ENCODE peak calls at places on chromosome 14, in five cellular contexts. Z is retinal pigment epithelial cell, H is fibroblast of lung, E is RWPE2, V is left ventricle myocardium inferior. Q is an unnamed sample.
A peak's percentile ranks its signal among the peaks of the same experiment; 100 is the strongest.

GRCh38 chr14:99531221-99532096 is 50.2 kb downstream of the CCNK start:
- DNase-seq in Z (no peak), H (peak; percentile 62), E (no peak), V (no peak), Q (no peak)

GRCh38 chr14:68232643-68233055 is 413.1 kb downstream of the RAD51B start:
- DNase-seq in Z (peak; percentile 100), H (peak; percentile 97), E (peak; percentile 85), V (no peak), Q (peak; percentile 100)

GRCh38 chr14:101233861-101234587 is 327.3 kb upstream of the DIO3 start:
- DNase-seq in Z (no peak), H (no peak), E (peak; percentile 52), V (no peak), Q (no peak)

GRCh38 chr14:99671230-99672224 is 12.6 kb upstream of the CYP46A1 start:
- DNase-seq in Z (no peak), H (no peak), E (peak; percentile 47), V (no peak), Q (no peak)

GRCh38 chr14:28382460-28383220 is 383.9 kb upstream of the FOXG1 start:
- DNase-seq in Z (peak; percentile 98), H (peak; percentile 77), E (no peak), V (no peak), Q (peak; percentile 1)

GRCh38 chr14:104781271-104782077 is 14.1 kb downstream of the AKT1 start:
- DNase-seq in Z (no peak), H (no peak), E (no peak), V (no peak), Q (no peak)

GRCh38 chr14:70380834-70381233 is 21.4 kb upstream of the COX16 start:
- DNase-seq in Z (no peak), H (no peak), E (no peak), V (no peak), Q (no peak)

GRCh38 chr14:52043690-52044089 is 25.2 kb downstream of the NID2 start:
- DNase-seq in Z (no peak), H (no peak), E (no peak), V (no peak), Q (no peak)

GRCh38 chr14:99350751-99351150 is 78.8 kb upstream of the BCL11B start:
- DNase-seq in Z (no peak), H (no peak), E (peak; percentile 56), V (no peak), Q (no peak)

GRCh38 chr14:67010602-67011001 is 178.6 kb upstream of the GARIN2 start:
- DNase-seq in Z (no peak), H (no peak), E (no peak), V (no peak), Q (no peak)

GRCh38 chr14:104795781-104796681 is 483 bp upstream of the AKT1 start:
- DNase-seq in Z (no peak), H (no peak), E (no peak), V (peak; percentile 75), Q (no peak)

GRCh38 chr14:103705524-103706284 is 9.5 kb downstream of the XRCC3 start:
- DNase-seq in Z (no peak), H (no peak), E (no peak), V (peak; percentile 24), Q (no peak)

GRCh38 chr14:88929656-88930436 is 105.4 kb downstream of the TTC8 start:
- DNase-seq in Z (no peak), H (no peak), E (no peak), V (no peak), Q (no peak)

GRCh38 chr14:67763158-67763822 is 53.1 kb downstream of the ZFYVE26 start:
- DNase-seq in Z (no peak), H (no peak), E (no peak), V (no peak), Q (no peak)

GRCh38 chr14:57898837-57899572 is 33.1 kb upstream of the SLC35F4 start:
- DNase-seq in Z (no peak), H (no peak), E (no peak), V (no peak), Q (no peak)

GRCh38 chr14:77301103-77301502 is 19.6 kb downstream of the POMT2 start:
- DNase-seq in Z (no peak), H (peak; percentile 89), E (no peak), V (peak; percentile 68), Q (no peak)

GRCh38 chr14:77200406-77200985 is 18.9 kb downstream of the TMEM63C start:
- DNase-seq in Z (no peak), H (no peak), E (peak; percentile 34), V (no peak), Q (no peak)

GRCh38 chr14:50532502-50533313 is at the start of gene MAP4K5:
- DNase-seq in Z (peak; percentile 70), H (peak; percentile 91), E (peak; percentile 94), V (peak; percentile 91), Q (no peak)

GRCh38 chr14:36700656-36701055 is 39.0 kb downstream of the PAX9 start:
- DNase-seq in Z (no peak), H (no peak), E (no peak), V (no peak), Q (no peak)

GRCh38 chr14:34199585-34199984 is 248.7 kb upstream of the EGLN3 start:
- DNase-seq in Z (no peak), H (peak; percentile 2), E (no peak), V (no peak), Q (no peak)

GRCh38 chr14:65222434-65222833 is 120.1 kb upstream of the MAX start:
- DNase-seq in Z (no peak), H (peak; percentile 73), E (no peak), V (peak; percentile 28), Q (no peak)

GRCh38 chr14:99734406-99735051 is 50.4 kb downstream of the CYP46A1 start:
- DNase-seq in Z (no peak), H (no peak), E (peak; percentile 76), V (peak; percentile 14), Q (no peak)

GRCh38 chr14:104654119-104654518 is 35.3 kb upstream of the INF2 start:
- DNase-seq in Z (no peak), H (no peak), E (no peak), V (no peak), Q (no peak)

GRCh38 chr14:57747036-57747435 is 118.9 kb downstream of the SLC35F4 start:
- DNase-seq in Z (peak; percentile 44), H (no peak), E (no peak), V (no peak), Q (no peak)

GRCh38 chr14:87186745-87187144 is 806.2 kb downstream of the GALC start:
- DNase-seq in Z (no peak), H (no peak), E (no peak), V (no peak), Q (no peak)

GRCh38 chr14:104864267-104865068 is 600 bp upstream of the CEP170B start:
- DNase-seq in Z (no peak), H (no peak), E (peak; percentile 96), V (peak; percentile 23), Q (no peak)

GRCh38 chr14:74638970-74639369 is 26.9 kb upstream of the LTBP2 start:
- DNase-seq in Z (no peak), H (peak; percentile 46), E (no peak), V (no peak), Q (no peak)

GRCh38 chr14:67665886-67666285 is 8.5 kb downstream of the VTI1B start:
- DNase-seq in Z (no peak), H (peak; percentile 55), E (no peak), V (no peak), Q (no peak)

GRCh38 chr14:61642246-61642982 is 52.9 kb upstream of the HIF1A start:
- DNase-seq in Z (no peak), H (peak; percentile 62), E (no peak), V (no peak), Q (no peak)

GRCh38 chr14:99716850-99717681 is 33.0 kb downstream of the CYP46A1 start:
- DNase-seq in Z (no peak), H (no peak), E (peak; percentile 54), V (no peak), Q (no peak)

GRCh38 chr14:32588448-32589320 is 259.6 kb downstream of the AKAP6 start:
- DNase-seq in Z (no peak), H (peak; percentile 81), E (no peak), V (no peak), Q (no peak)

GRCh38 chr14:93956514-93957332 is 19.6 kb downstream of the ASB2 start:
- DNase-seq in Z (no peak), H (no peak), E (no peak), V (no peak), Q (no peak)

GRCh38 chr14:98018626-98019025 is 1221.4 kb downstream of the VRK1 start:
- DNase-seq in Z (no peak), H (no peak), E (no peak), V (no peak), Q (no peak)

GRCh38 chr14:82159624-82160023 is 626.0 kb upstream of the SEL1L start:
- DNase-seq in Z (no peak), H (no peak), E (no peak), V (no peak), Q (no peak)
- H3K4me3 ChIP-seq in Z (no peak overlapping the region), H (no peak overlapping the region), E (no peak overlapping the region), V (no peak overlapping the region), Q (no peak overlapping the region)

GRCh38 chr14:102316746-102317563 is 2.6 kb upstream of the ZNF839 start:
- DNase-seq in Z (no peak), H (peak; percentile 95), E (peak; percentile 91), V (peak; percentile 92), Q (no peak)

GRCh38 chr14:102316048-102316745 is 3.3 kb upstream of the ZNF839 start:
- DNase-seq in Z (no peak), H (peak; percentile 79), E (no peak), V (no peak), Q (no peak)

GRCh38 chr14:102318781-102319276 is 717 bp upstream of the ZNF839 start:
- DNase-seq in Z (no peak), H (no peak), E (no peak), V (no peak), Q (no peak)

GRCh38 chr14:102319351-102320032 is at the start of gene ZNF839:
- DNase-seq in Z (no peak), H (peak; percentile 90), E (peak; percentile 96), V (peak; percentile 93), Q (no peak)

GRCh38 chr14:102317564-102318248 is 1.8 kb upstream of the ZNF839 start:
- DNase-seq in Z (no peak), H (no peak), E (no peak), V (peak; percentile 42), Q (no peak)
- TF ChIP-seq CTCF in Z (peak; percentile 12), H (no peak), E (no peak), V (peak; percentile 23), Q (peak; percentile 13)

DNA sequence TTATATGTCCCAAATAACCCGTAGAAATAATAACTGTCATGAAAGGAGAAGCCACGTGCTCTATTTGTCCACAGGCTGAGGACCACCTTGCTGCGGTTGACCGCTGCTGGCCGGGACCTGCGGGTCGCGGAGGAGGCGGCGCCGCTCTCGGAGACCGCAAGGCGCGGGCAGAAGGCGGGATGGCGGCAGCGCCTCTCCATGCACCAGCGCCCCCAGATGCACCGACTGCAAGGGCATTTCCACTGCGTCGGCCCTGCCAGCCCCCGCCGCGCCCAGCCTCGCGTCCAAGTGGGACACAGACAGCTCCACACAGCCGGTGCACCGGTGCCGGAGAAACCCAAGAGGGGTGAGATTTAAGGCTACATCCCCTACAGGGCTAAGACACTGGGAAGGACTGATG is 21.0 kb downstream of the RPGRIP1 start:
- DNase-seq in Z (no peak), H (no peak), E (no peak), V (peak; percentile 24), Q (no peak)
- H3K4me3 ChIP-seq in Z (peak overlapping the region; percentile 52), H (no peak overlapping the region), E (peak overlapping the region; percentile 5), V (peak overlapping the region; percentile 57), Q (peak overlapping the region; percentile 44)

DNA sequence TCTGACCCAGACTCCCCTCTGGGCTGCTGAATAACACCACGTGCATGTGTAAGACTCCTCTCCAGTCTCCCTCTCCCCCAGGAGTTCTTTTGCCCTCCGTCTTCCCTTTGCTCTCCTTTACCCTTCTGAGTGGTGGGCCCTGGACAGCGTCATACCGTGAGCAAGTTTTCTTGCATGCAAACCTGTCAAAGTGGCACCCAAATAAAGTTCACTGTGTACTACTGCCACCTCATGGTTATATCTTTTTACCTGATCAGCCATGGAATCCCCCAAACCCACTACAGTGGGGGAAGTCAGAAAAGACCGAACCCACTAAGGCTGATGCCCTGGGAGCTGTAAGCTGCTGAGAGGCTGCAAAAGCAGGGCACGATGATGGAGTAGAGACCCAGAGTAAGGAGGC is 131.1 kb upstream of the VRK1 start:
- DNase-seq in Z (no peak), H (no peak), E (no peak), V (no peak), Q (no peak)
- TF ChIP-seq CTCF in Z (no peak), H (no peak), E (no peak), V (no peak), Q (no peak)

Q was measured in epithelial cell of proximal tubule.